ENCODE peak calls at places on chromosomes 6 and 20, in four cellular contexts. One of them, this sample, is unnamed.
A peak's percentile ranks its signal among the peaks of the same experiment; 100 is the strongest.

GRCh38 chr6:125670586-125670985 is 78.8 kb upstream of the HEY2 start:
- DNase-seq in activated CD4-positive, alpha-beta memory T cell treated with anti-CD3 and anti-CD28 coated beads, Interleukin-2, amount 10 ng/mL, durations not matched to agents 7 days and 5 days: no peak
- DNase-seq in GM13977: no peak
- DNase-seq in RPMI7951: no peak
- DNase-seq in this sample: no peak

GRCh38 chr20:38473353-38473795 is 731 bp downstream of the RALGAPB start:
- DNase-seq in activated CD4-positive, alpha-beta memory T cell treated with anti-CD3 and anti-CD28 coated beads, Interleukin-2, amount 10 ng/mL, durations not matched to agents 7 days and 5 days: no peak
- DNase-seq in GM13977: peak; percentile 37
- DNase-seq in RPMI7951: peak; percentile 47
- DNase-seq in this sample: no peak

GRCh38 chr6:22956029-22956715 is 386.8 kb downstream of the HDGFL1 start:
- DNase-seq in activated CD4-positive, alpha-beta memory T cell treated with anti-CD3 and anti-CD28 coated beads, Interleukin-2, amount 10 ng/mL, durations not matched to agents 7 days and 5 days: no peak
- DNase-seq in GM13977: no peak
- DNase-seq in RPMI7951: no peak
- DNase-seq in this sample: no peak

GRCh38 chr6:162468326-162468725 is 259.2 kb downstream of the PRKN start:
- DNase-seq in activated CD4-positive, alpha-beta memory T cell treated with anti-CD3 and anti-CD28 coated beads, Interleukin-2, amount 10 ng/mL, durations not matched to agents 7 days and 5 days: no peak
- DNase-seq in GM13977: no peak
- DNase-seq in RPMI7951: no peak
- DNase-seq in this sample: no peak

GRCh38 chr6:155399062-155399746 is 56.4 kb downstream of the NOX3 start:
- DNase-seq in activated CD4-positive, alpha-beta memory T cell treated with anti-CD3 and anti-CD28 coated beads, Interleukin-2, amount 10 ng/mL, durations not matched to agents 7 days and 5 days: no peak
- DNase-seq in GM13977: no peak
- DNase-seq in RPMI7951: no peak
- DNase-seq in this sample: no peak

GRCh38 chr6:169223006-169223405 is 30.6 kb downstream of the THBS2 start:
- DNase-seq in activated CD4-positive, alpha-beta memory T cell treated with anti-CD3 and anti-CD28 coated beads, Interleukin-2, amount 10 ng/mL, durations not matched to agents 7 days and 5 days: no peak
- DNase-seq in GM13977: no peak
- DNase-seq in RPMI7951: no peak
- DNase-seq in this sample: no peak

GRCh38 chr6:49541210-49541724 is 9.2 kb upstream of the C6orf141 start:
- DNase-seq in activated CD4-positive, alpha-beta memory T cell treated with anti-CD3 and anti-CD28 coated beads, Interleukin-2, amount 10 ng/mL, durations not matched to agents 7 days and 5 days: no peak
- DNase-seq in GM13977: no peak
- DNase-seq in RPMI7951: peak; percentile 70
- DNase-seq in this sample: no peak

GRCh38 chr20:37848706-37849105 is 54.2 kb upstream of the VSTM2L start:
- DNase-seq in activated CD4-positive, alpha-beta memory T cell treated with anti-CD3 and anti-CD28 coated beads, Interleukin-2, amount 10 ng/mL, durations not matched to agents 7 days and 5 days: no peak
- DNase-seq in GM13977: no peak
- DNase-seq in RPMI7951: no peak
- DNase-seq in this sample: no peak

GRCh38 chr6:144353871-144354314 is 68.8 kb downstream of the UTRN start:
- DNase-seq in activated CD4-positive, alpha-beta memory T cell treated with anti-CD3 and anti-CD28 coated beads, Interleukin-2, amount 10 ng/mL, durations not matched to agents 7 days and 5 days: peak; percentile 61
- DNase-seq in GM13977: peak; percentile 65
- DNase-seq in RPMI7951: no peak
- DNase-seq in this sample: no peak

GRCh38 chr20:40563296-40563950 is 125.6 kb downstream of the MAFB start:
- DNase-seq in activated CD4-positive, alpha-beta memory T cell treated with anti-CD3 and anti-CD28 coated beads, Interleukin-2, amount 10 ng/mL, durations not matched to agents 7 days and 5 days: no peak
- DNase-seq in GM13977: no peak
- DNase-seq in RPMI7951: peak; percentile 95
- DNase-seq in this sample: no peak

GRCh38 chr20:7841967-7842301 is 98.3 kb downstream of the HAO1 start:
- DNase-seq in activated CD4-positive, alpha-beta memory T cell treated with anti-CD3 and anti-CD28 coated beads, Interleukin-2, amount 10 ng/mL, durations not matched to agents 7 days and 5 days: no peak
- DNase-seq in GM13977: no peak
- DNase-seq in RPMI7951: peak; percentile 91
- DNase-seq in this sample: no peak

GRCh38 chr6:152160346-152160745 is 352.9 kb downstream of the ESR1 start:
- DNase-seq in activated CD4-positive, alpha-beta memory T cell treated with anti-CD3 and anti-CD28 coated beads, Interleukin-2, amount 10 ng/mL, durations not matched to agents 7 days and 5 days: no peak
- DNase-seq in GM13977: peak; percentile 60
- DNase-seq in RPMI7951: no peak
- DNase-seq in this sample: no peak

GRCh38 chr6:146905313-146905712 is 298.9 kb upstream of the STXBP5 start:
- DNase-seq in activated CD4-positive, alpha-beta memory T cell treated with anti-CD3 and anti-CD28 coated beads, Interleukin-2, amount 10 ng/mL, durations not matched to agents 7 days and 5 days: no peak
- DNase-seq in GM13977: no peak
- DNase-seq in RPMI7951: peak; percentile 89
- DNase-seq in this sample: no peak

GRCh38 chr20:25376886-25377285 is 13.7 kb downstream of the ABHD12 start:
- DNase-seq in activated CD4-positive, alpha-beta memory T cell treated with anti-CD3 and anti-CD28 coated beads, Interleukin-2, amount 10 ng/mL, durations not matched to agents 7 days and 5 days: no peak
- DNase-seq in GM13977: no peak
- DNase-seq in RPMI7951: no peak
- DNase-seq in this sample: no peak

GRCh38 chr6:40630046-40630445 is 42.9 kb upstream of the LRFN2 start:
- DNase-seq in activated CD4-positive, alpha-beta memory T cell treated with anti-CD3 and anti-CD28 coated beads, Interleukin-2, amount 10 ng/mL, durations not matched to agents 7 days and 5 days: no peak
- DNase-seq in GM13977: no peak
- DNase-seq in RPMI7951: peak; percentile 46
- DNase-seq in this sample: no peak

GRCh38 chr6:19231878-19232519 is 605.2 kb upstream of the ID4 start:
- DNase-seq in activated CD4-positive, alpha-beta memory T cell treated with anti-CD3 and anti-CD28 coated beads, Interleukin-2, amount 10 ng/mL, durations not matched to agents 7 days and 5 days: no peak
- DNase-seq in GM13977: no peak
- DNase-seq in RPMI7951: no peak
- DNase-seq in this sample: no peak

GRCh38 chr20:34111712-34112599 is at the start of gene EIF2S2:
- DNase-seq in activated CD4-positive, alpha-beta memory T cell treated with anti-CD3 and anti-CD28 coated beads, Interleukin-2, amount 10 ng/mL, durations not matched to agents 7 days and 5 days: peak; percentile 97
- DNase-seq in GM13977: peak; percentile 97
- DNase-seq in RPMI7951: peak; percentile 99
- DNase-seq in this sample: peak; percentile 96

GRCh38 chr6:150200428-150201105 is 57.7 kb downstream of the PPP1R14C start:
- DNase-seq in activated CD4-positive, alpha-beta memory T cell treated with anti-CD3 and anti-CD28 coated beads, Interleukin-2, amount 10 ng/mL, durations not matched to agents 7 days and 5 days: no peak
- DNase-seq in GM13977: no peak
- DNase-seq in RPMI7951: no peak
- DNase-seq in this sample: no peak

GRCh38 chr20:44701116-44701865 is 13.9 kb upstream of the CCN5 start:
- DNase-seq in activated CD4-positive, alpha-beta memory T cell treated with anti-CD3 and anti-CD28 coated beads, Interleukin-2, amount 10 ng/mL, durations not matched to agents 7 days and 5 days: no peak
- DNase-seq in GM13977: no peak
- DNase-seq in RPMI7951: peak; percentile 66
- DNase-seq in this sample: no peak

GRCh38 chr6:36312854-36313627 is 23.6 kb downstream of the BNIP5 start:
- DNase-seq in activated CD4-positive, alpha-beta memory T cell treated with anti-CD3 and anti-CD28 coated beads, Interleukin-2, amount 10 ng/mL, durations not matched to agents 7 days and 5 days: no peak
- DNase-seq in GM13977: no peak
- DNase-seq in RPMI7951: no peak
- DNase-seq in this sample: no peak

GRCh38 chr6:153231048-153231635 is 100.1 kb upstream of the RGS17 start:
- DNase-seq in activated CD4-positive, alpha-beta memory T cell treated with anti-CD3 and anti-CD28 coated beads, Interleukin-2, amount 10 ng/mL, durations not matched to agents 7 days and 5 days: peak; percentile 44
- DNase-seq in GM13977: peak; percentile 4
- DNase-seq in RPMI7951: peak; percentile 34
- DNase-seq in this sample: peak; percentile 54

GRCh38 chr20:40471261-40471629 is 217.8 kb downstream of the MAFB start:
- DNase-seq in activated CD4-positive, alpha-beta memory T cell treated with anti-CD3 and anti-CD28 coated beads, Interleukin-2, amount 10 ng/mL, durations not matched to agents 7 days and 5 days: no peak
- DNase-seq in GM13977: no peak
- DNase-seq in RPMI7951: no peak
- DNase-seq in this sample: no peak

This sample was measured in activated naive CD4-positive, alpha-beta T cell treated with anti-CD3 and anti-CD28 coated beads, Interleukin-2, amount 10 ng/mL, durations not matched to agents 7 days and 5 days.